ENCODE peak calls at places on chromosomes 6 and 20, in eight cellular contexts. U is RPMI8226; W is activated CD4-positive, alpha-beta T cell treated with anti-CD3 and anti-CD28 coated beads, Interleukin-2, amount 50 U/mL, for 24 hours; P is T1000; E is HFFc6; R is nucleus accumbens; Q is astrocyte of the hippocampus; Z is cerebellar cortex. H is an unnamed sample.
A peak's percentile ranks its signal among the peaks of the same experiment; 100 is the strongest.

GRCh38 chr20:14264869-14265268 is 72.5 kb downstream of the FLRT3 start:
- DNase-seq in W (no peak), Z (no peak), E (peak; percentile 13), R (no peak), P (no peak), U (peak; percentile 9), Q (no peak), H (no peak)

GRCh38 chr6:134657751-134658522 is 292.0 kb downstream of the ALDH8A1 start:
- DNase-seq in Z (no peak), P (no peak), U (no peak), R (no peak), E (no peak), Q (no peak), W (no peak), H (no peak)

GRCh38 chr20:24638546-24639166 is 169.2 kb downstream of the SYNDIG1 start:
- DNase-seq in R (no peak), P (no peak), Q (peak; percentile 45), E (no peak), Z (no peak), W (no peak), U (peak; percentile 5), H (no peak)

GRCh38 chr6:141562181-141562800 is 570.4 kb upstream of the GJE1 start:
- DNase-seq in U (peak; percentile 3), P (no peak), Q (no peak), W (no peak), R (no peak), Z (peak; percentile 32), E (no peak), H (peak; percentile 42)

GRCh38 chr6:122028933-122029332 is 370.5 kb upstream of the HSF2 start:
- DNase-seq in Q (no peak), E (no peak), P (no peak), R (no peak), U (no peak), Z (no peak), W (no peak), H (no peak)

GRCh38 chr6:112640895-112641294 is 293.8 kb downstream of the RFPL4B start:
- DNase-seq in R (no peak), W (no peak), E (peak; percentile 82), Q (peak; percentile 70), P (no peak), U (no peak), Z (no peak), H (no peak)

GRCh38 chr6:30483677-30484279 is 5.5 kb upstream of the HLA-E start:
- DNase-seq in P (peak; percentile 40), Z (peak; percentile 62), E (peak; percentile 62), R (no peak), U (peak; percentile 71), Q (peak; percentile 74), W (no peak), H (no peak)

GRCh38 chr20:32737371-32738223 is 5.7 kb downstream of the COMMD7 start:
- DNase-seq in Q (peak; percentile 69), P (no peak), Z (no peak), E (peak; percentile 70), W (peak; percentile 16), U (no peak), R (no peak), H (no peak)

GRCh38 chr6:45327956-45328522 is at the start of gene RUNX2:
- DNase-seq in P (no peak), R (no peak), Z (peak; percentile 24), U (no peak), E (peak; percentile 68), W (no peak), Q (peak; percentile 95), H (no peak)

GRCh38 chr20:48465271-48465670 is 362.5 kb downstream of the PREX1 start:
- DNase-seq in R (no peak), E (no peak), Z (no peak), Q (no peak), U (no peak), P (no peak), W (no peak), H (no peak)

GRCh38 chr20:59010321-59010994 is 3.4 kb upstream of the CTSZ start:
- DNase-seq in U (peak; percentile 30), W (no peak), Q (peak; percentile 75), E (no peak), P (no peak), Z (no peak), R (no peak), H (peak; percentile 66)

GRCh38 chr20:419556-420168 is 11.6 kb downstream of the RBCK1 start:
- DNase-seq in R (no peak), E (no peak), W (no peak), Z (no peak), U (peak; percentile 13), Q (no peak), P (no peak), H (no peak)

H was measured in lower lobe of right lung.